ENCODE peak calls at places on chromosomes 2 and 18, in four cellular contexts. Q is HCT116, N is breast epithelium, H is fibroblast of lung. O is an unnamed sample.

GRCh38 chr2:48312126-48312525 is 217.8 kb upstream of the STON1 start:
- DNase-seq in Q (no peak), N (no peak), H (no peak), O (no peak)

GRCh38 chr2:201407265-201407664 is 44.0 kb downstream of the TRAK2 start:
- DNase-seq in Q (no peak), N (no peak), H (peak; percentile 68), O (no peak)

GRCh38 chr18:75324686-75325257 is 102.7 kb downstream of the SMIM21 start:
- DNase-seq in Q (no peak), N (no peak), H (no peak), O (no peak)

GRCh38 chr2:149686677-149687427 is 99.3 kb upstream of the MMADHC start:
- DNase-seq in Q (no peak), N (no peak), H (no peak), O (no peak)

GRCh38 chr18:47749195-47749973 is 181.1 kb downstream of the SMAD2 start:
- DNase-seq in Q (peak; percentile 13), N (peak; percentile 46), H (peak; percentile 59), O (peak; percentile 69)

GRCh38 chr2:129762386-129763189 is 216.9 kb upstream of the RAB6C start:
- DNase-seq in Q (no peak), N (no peak), H (no peak), O (no peak)

GRCh38 chr2:119483896-119484718 is 40.2 kb downstream of the SCTR start:
- DNase-seq in Q (no peak), N (no peak), H (no peak), O (no peak)

GRCh38 chr2:54577035-54577434 is 120.9 kb downstream of the SPTBN1 start:
- DNase-seq in Q (no peak), N (peak; percentile 48), H (no peak), O (no peak)

GRCh38 chr18:22999212-22999611 is 66.1 kb downstream of the RBBP8 start:
- DNase-seq in Q (no peak), N (no peak), H (no peak), O (no peak)

GRCh38 chr2:47208852-47209606 is 53.9 kb upstream of the STPG4 start:
- DNase-seq in Q (no peak), N (no peak), H (peak; percentile 83), O (no peak)

GRCh38 chr18:55301196-55301540 is 286.8 kb downstream of the TCF4 start:
- DNase-seq in Q (no peak), N (no peak), H (peak; percentile 68), O (no peak)

GRCh38 chr2:71608034-71608433 is 154.7 kb downstream of the DYSF start:
- DNase-seq in Q (no peak), N (no peak), H (no peak), O (no peak)

GRCh38 chr2:235551965-235552364 is 58.1 kb downstream of the AGAP1 start:
- DNase-seq in Q (peak; percentile 22), N (no peak), H (peak; percentile 47), O (peak; percentile 33)

GRCh38 chr18:13496691-13497281 is 229.6 kb downstream of the FAM210A start:
- DNase-seq in Q (no peak), N (no peak), H (no peak), O (no peak)

GRCh38 chr2:9207641-9208301 is 1.2 kb downstream of the ASAP2 start:
- DNase-seq in Q (no peak), N (no peak), H (no peak), O (no peak)

GRCh38 chr2:54646170-54646927 is 77.1 kb upstream of the EML6 start:
- DNase-seq in Q (no peak), N (no peak), H (no peak), O (no peak)

GRCh38 chr18:69586581-69586980 is 185.9 kb downstream of the DOK6 start:
- DNase-seq in Q (no peak), N (no peak), H (no peak), O (no peak)

GRCh38 chr18:69590150-69590549 is 189.5 kb downstream of the DOK6 start:
- DNase-seq in Q (no peak), N (no peak), H (peak; percentile 4), O (no peak)

GRCh38 chr18:69584429-69584828 is 183.7 kb downstream of the DOK6 start:
- DNase-seq in Q (no peak), N (no peak), H (no peak), O (no peak)

GRCh38 chr18:69585696-69586095 is 185.0 kb downstream of the DOK6 start:
- DNase-seq in Q (no peak), N (no peak), H (no peak), O (no peak)

DNA sequence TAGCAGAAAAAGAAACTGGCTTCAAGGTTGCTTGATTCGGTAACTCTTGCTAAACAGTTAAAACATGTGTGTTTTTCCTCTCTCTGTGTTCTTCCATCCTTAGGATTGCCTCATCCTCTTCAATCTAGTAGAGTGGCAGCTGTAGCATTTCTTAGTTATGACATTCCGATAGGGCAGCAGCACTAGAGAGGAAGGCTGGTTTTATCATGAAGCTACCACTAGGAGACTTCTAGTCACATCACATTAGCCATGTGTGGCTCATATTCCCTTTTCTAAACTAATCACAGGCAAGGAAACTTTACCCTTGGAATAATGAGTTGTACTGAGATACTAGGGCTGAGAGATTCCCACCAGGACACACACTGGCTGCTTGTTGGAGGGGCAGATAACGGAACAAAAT is 187.6 kb downstream of the DOK6 start:
- DNase-seq in Q (no peak), N (no peak), H (peak; percentile 11), O (no peak)
- TF ChIP-seq CTCF in Q (no peak), N (no peak), H (peak; percentile 9), O (no peak)

GRCh38 chr2:1626271-1626681 is 118.0 kb downstream of the PXDN start:
- DNase-seq in Q (no peak), N (no peak), H (no peak), O (no peak)
- H3K27me3 ChIP-seq in Q (no peaks in the 10 kb centered on the region), N (no peaks in the 10 kb centered on the region), H (no peaks in the 10 kb centered on the region), O (no peaks in the 10 kb centered on the region)

GRCh38 chr18:66655407-66655806 is 51.5 kb upstream of the CDH19 start:
- DNase-seq in Q (no peak), N (no peak), H (no peak), O (no peak)
- TF ChIP-seq CTCF in Q (no peak), N (no peak), H (no peak), O (no peak)

GRCh38 chr18:79786304-79786703 is 11.4 kb upstream of the KCNG2 start:
- DNase-seq in Q (no peak), N (no peak), H (no peak), O (no peak)

GRCh38 chr18:79784071-79784913 is 13.4 kb upstream of the KCNG2 start:
- DNase-seq in Q (no peak), N (no peak), H (no peak), O (no peak)

GRCh38 chr18:79786781-79787526 is 10.8 kb upstream of the KCNG2 start:
- DNase-seq in Q (no peak), N (no peak), H (peak; percentile 58), O (no peak)

GRCh38 chr18:79785831-79786230 is 11.9 kb upstream of the KCNG2 start:
- DNase-seq in Q (no peak), N (no peak), H (no peak), O (no peak)

DNA sequence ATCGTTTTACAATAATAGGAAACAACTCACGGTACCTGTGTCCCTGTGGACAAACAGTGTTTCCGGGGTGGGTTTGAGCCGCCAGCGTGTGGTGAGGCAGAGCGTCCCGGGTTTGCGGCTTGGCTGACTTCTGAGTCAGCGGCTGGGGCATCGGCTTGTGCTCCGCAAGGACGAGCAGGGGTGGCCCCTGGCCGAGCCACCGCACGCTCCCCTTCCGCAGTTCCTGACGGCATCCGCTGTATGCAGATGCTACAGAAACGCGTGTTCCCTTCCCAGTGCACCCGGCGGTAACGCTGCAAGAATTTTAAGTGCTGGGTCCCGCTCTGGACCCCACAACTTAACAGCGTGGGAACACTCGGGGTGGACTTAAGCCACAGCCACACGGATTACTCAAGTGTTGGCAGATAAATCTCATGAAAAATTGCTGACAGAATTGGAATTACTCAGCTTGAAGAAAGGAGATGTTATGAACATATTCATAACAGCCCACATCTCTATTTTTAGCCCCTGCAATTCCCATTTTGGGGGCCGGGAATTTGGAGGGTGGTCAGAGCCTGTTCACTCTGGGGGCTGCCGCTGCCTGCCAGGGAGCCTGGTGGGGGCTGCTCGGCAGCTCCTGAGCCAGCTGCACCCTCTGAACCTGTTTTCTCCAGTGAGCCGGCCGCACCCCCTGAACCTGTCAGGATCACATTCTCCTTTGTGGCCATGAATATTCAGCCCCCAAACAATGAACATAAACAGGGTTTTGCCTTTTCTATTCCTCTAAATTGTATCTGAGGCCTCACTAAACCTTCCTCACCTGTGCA is 12.6 kb upstream of the KCNG2 start:
- DNase-seq in Q (no peak), N (no peak), H (peak; percentile 36), O (no peak)
- H3K27me3 ChIP-seq in Q (no peaks in the 10 kb centered on the region), N (peaks cover 67% of the 10 kb centered on the region), H (peaks cover 20% of the 10 kb centered on the region), O (no peaks in the 10 kb centered on the region)

GRCh38 chr2:74221604-74222299 is 23.3 kb downstream of the MTHFD2 start:
- DNase-seq in Q (no peak), N (no peak), H (no peak), O (no peak)

GRCh38 chr2:74223941-74224770 is 25.7 kb downstream of the MTHFD2 start:
- DNase-seq in Q (no peak), N (no peak), H (no peak), O (no peak)

GRCh38 chr2:74219846-74220486 is 21.6 kb downstream of the MTHFD2 start:
- DNase-seq in Q (no peak), N (no peak), H (no peak), O (no peak)

GRCh38 chr2:74222300-74222650 is 23.9 kb downstream of the MTHFD2 start:
- DNase-seq in Q (no peak), N (no peak), H (no peak), O (no peak)

DNA sequence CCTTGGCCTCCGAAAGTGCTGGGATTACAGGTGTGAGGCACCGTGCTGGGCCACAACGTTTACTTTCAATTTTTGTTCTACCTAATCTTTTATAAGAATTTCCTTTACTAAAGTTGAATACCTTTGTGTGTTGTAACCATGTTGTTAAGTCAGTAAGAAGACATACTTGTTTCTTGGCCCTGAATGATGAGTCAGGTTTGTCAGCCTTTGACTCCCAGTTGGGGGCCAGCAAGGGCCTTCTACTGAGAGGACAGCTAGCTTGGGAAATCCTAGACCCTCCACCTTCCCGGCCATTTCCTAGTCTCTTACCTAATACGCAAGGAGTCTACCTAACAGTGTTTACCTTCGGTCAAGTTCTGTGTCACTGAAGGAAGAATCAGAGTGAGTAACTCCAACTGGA is 22.7 kb downstream of the MTHFD2 start:
- DNase-seq in Q (no peak), N (no peak), H (no peak), O (no peak)
- TF ChIP-seq CTCF in Q (no peak), N (no peak), H (no peak), O (no peak)

GRCh38 chr2:239644016-239644415 is 243.2 kb upstream of the HDAC4 start:
- DNase-seq in Q (no peak), N (no peak), H (peak; percentile 7), O (no peak)
- H3K27me3 ChIP-seq in Q (peaks cover 10% of the 10 kb centered on the region), N (peaks cover 6% of the 10 kb centered on the region), H (no peaks in the 10 kb centered on the region), O (no peaks in the 10 kb centered on the region)

O was measured in tibial nerve.